ENCODE peak calls at places on chromosomes 5 and 9, in four cellular contexts. B is sigmoid colon, E is lower leg skin, N is HCT116. Y is an unnamed sample.

GRCh38 chr5:80703747-80704146 is 49.0 kb upstream of the DHFR start:
- DNase-seq in N (no peak), E (no peak), B (no peak), Y (no peak)

GRCh38 chr5:132889501-132889900 is 16.0 kb downstream of the LEAP2 start:
- DNase-seq in N (no peak), B (no peak), E (no peak), Y (no peak)

GRCh38 chr5:85814596-85814995 is 803.1 kb upstream of the COX7C start:
- DNase-seq in B (no peak), E (no peak), N (no peak), Y (no peak)

GRCh38 chr5:58775699-58776098 is 192.8 kb downstream of the RAB3C start:
- DNase-seq in N (no peak), E (no peak), B (no peak), Y (no peak)

GRCh38 chr9:68705636-68706578 is 867 bp downstream of the PIP5K1B start:
- DNase-seq in N (no peak), B (peak), E (no peak), Y (peak)

GRCh38 chr9:114232091-114232440 is 76.7 kb downstream of the COL27A1 start:
- DNase-seq in E (no peak), N (no peak), B (no peak), Y (no peak)

GRCh38 chr9:99465231-99465891 is 243.3 kb downstream of the SEC61B start:
- DNase-seq in B (no peak), E (no peak), N (no peak), Y (no peak)

GRCh38 chr5:151153300-151153699 is 4.3 kb downstream of the ANXA6 start:
- DNase-seq in E (no peak), B (no peak), N (no peak), Y (no peak)

GRCh38 chr9:73349476-73349875 is 197.8 kb downstream of the ANXA1 start:
- DNase-seq in N (no peak), B (no peak), E (no peak), Y (no peak)

GRCh38 chr5:139684881-139685749 is 37.0 kb downstream of the CXXC5 start:
- DNase-seq in N (no peak), E (no peak), B (no peak), Y (no peak)

GRCh38 chr9:92875373-92875772 is 2.5 kb downstream of the ZNF484 start:
- DNase-seq in N (no peak), E (no peak), B (no peak), Y (no peak)

GRCh38 chr5:1662559-1663043 is 137.0 kb downstream of the MRPL36 start:
- DNase-seq in B (peak), E (peak), N (no peak), Y (no peak)

GRCh38 chr9:107251756-107252322 is 31.2 kb upstream of the RAD23B start:
- DNase-seq in B (no peak), N (no peak), E (no peak), Y (peak)

GRCh38 chr5:141940695-141941271 is 17.1 kb downstream of the DELE1 start:
- DNase-seq in E (no peak), N (no peak), B (no peak), Y (no peak)

GRCh38 chr5:91136271-91136670 is 246.8 kb downstream of the ARRDC3 start:
- DNase-seq in B (no peak), E (no peak), N (peak), Y (no peak)

GRCh38 chr9:134065720-134066419 is 2.0 kb downstream of the BRD3 start:
- DNase-seq in B (no peak), N (no peak), E (peak), Y (peak)

GRCh38 chr9:97628668-97629067 is 4.5 kb downstream of the TSTD2 start:
- DNase-seq in N (no peak), B (no peak), E (no peak), Y (no peak)

GRCh38 chr9:132181796-132182521 is 20.1 kb downstream of the NTNG2 start:
- DNase-seq in E (no peak), B (no peak), N (no peak), Y (no peak)

GRCh38 chr5:38497946-38498345 is 58.5 kb downstream of the LIFR start:
- DNase-seq in B (no peak), E (no peak), N (peak), Y (no peak)

GRCh38 chr9:123725389-123725788 is 204.5 kb downstream of the DENND1A start:
- DNase-seq in E (no peak), N (no peak), B (peak), Y (no peak)

GRCh38 chr5:1718669-1719068 is 81.0 kb downstream of the MRPL36 start:
- DNase-seq in B (no peak), N (peak), E (no peak), Y (peak)

GRCh38 chr5:5332287-5332686 is 90.2 kb upstream of the ICE1 start:
- DNase-seq in N (no peak), E (no peak), B (no peak), Y (no peak)

GRCh38 chr5:73039082-73039481 is 81.3 kb upstream of the TMEM171 start:
- DNase-seq in B (no peak), E (no peak), N (no peak), Y (no peak)

GRCh38 chr9:137095664-137096517 is 9.1 kb downstream of the MAN1B1 start:
- DNase-seq in B (no peak), N (no peak), E (no peak), Y (no peak)

GRCh38 chr5:163705983-163706771 is 200.8 kb downstream of the MAT2B start:
- DNase-seq in B (no peak), E (no peak), N (no peak), Y (no peak)

GRCh38 chr9:4640027-4640426 is 22.1 kb upstream of the PLPP6 start:
- DNase-seq in E (no peak), B (no peak), N (peak), Y (peak)

GRCh38 chr5:144139586-144139985 is 30.9 kb downstream of the YIPF5 start:
- DNase-seq in N (no peak), B (no peak), E (no peak), Y (no peak)

GRCh38 chr5:60886158-60886557 is 42.1 kb upstream of the ELOVL7 start:
- DNase-seq in B (no peak), E (no peak), N (no peak), Y (no peak)

GRCh38 chr9:5778799-5779198 is 54.1 kb downstream of the ERMP1 start:
- DNase-seq in E (no peak), B (no peak), N (no peak), Y (peak)
- TF ChIP-seq POLR2A in E (no peak), B (no peak), N (no peak), Y (no peak)

GRCh38 chr5:176537608-176538504 is 654 bp upstream of the RNF44 start:
- DNase-seq in B (peak), N (peak), E (peak), Y (peak)
- TF ChIP-seq POLR2A in B (no peak), N (peak), E (no peak), Y (peak)

GRCh38 chr9:129613520-129614175 is 7.3 kb downstream of the C9orf50 start:
- DNase-seq in E (no peak), B (peak), N (no peak), Y (no peak)

GRCh38 chr9:129617167-129617566 is 3.7 kb downstream of the C9orf50 start:
- DNase-seq in E (no peak), N (no peak), B (no peak), Y (no peak)

GRCh38 chr9:129614932-129615331 is 6.0 kb downstream of the C9orf50 start:
- DNase-seq in B (no peak), N (no peak), E (no peak), Y (no peak)

GRCh38 chr9:129612815-129613519 is 7.9 kb downstream of the C9orf50 start:
- DNase-seq in B (peak), N (no peak), E (no peak), Y (no peak)

GRCh38 chr9:129615407-129616285 is 5.3 kb downstream of the C9orf50 start:
- DNase-seq in B (no peak), N (no peak), E (no peak), Y (no peak)
- TF ChIP-seq POLR2A in B (no peak), N (no peak), E (no peak), Y (no peak)

DNA sequence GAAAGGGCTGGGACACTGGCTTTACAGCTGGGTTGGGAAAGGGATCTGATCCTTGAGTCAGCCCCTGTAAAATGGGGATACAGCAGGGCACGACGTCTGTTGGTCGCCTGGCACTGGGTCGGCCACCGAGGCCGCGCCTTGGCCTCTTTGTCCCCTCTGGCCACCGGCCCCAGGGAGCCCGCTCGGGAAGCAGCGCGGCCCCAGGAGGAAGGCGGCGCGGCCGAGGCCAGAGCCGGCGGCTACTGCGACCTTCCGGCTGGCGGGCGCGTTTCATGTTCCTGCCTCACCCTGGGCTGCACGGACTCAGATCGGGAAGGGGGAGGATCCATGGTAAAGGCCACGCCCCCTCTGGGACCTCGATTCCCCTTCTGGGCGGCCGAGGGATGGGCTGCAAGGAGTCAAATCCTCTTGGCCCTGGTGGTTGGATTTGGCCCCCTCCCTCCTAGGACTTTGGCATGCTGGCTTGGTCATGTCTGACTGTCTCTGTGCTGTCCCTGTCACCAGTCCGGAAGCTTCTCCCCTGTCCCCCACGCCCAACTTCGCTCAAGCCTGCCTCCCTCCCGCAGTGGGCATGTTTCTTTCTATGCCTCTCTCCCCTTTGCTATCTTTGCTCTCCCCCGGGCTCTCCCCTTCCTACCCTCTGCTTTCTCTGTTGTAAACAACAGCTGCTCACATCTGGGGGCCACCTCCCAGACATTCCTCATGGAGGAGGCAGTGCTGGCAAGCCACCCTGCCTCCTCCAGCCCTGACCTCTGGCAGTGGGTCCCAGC is 25.8 kb downstream of the FPGS start:
- DNase-seq in B (peak), E (peak), N (peak), Y (peak)
- TF ChIP-seq POLR2A in B (peak), E (no peak), N (peak), Y (no peak)

GRCh38 chr5:119319401-119319800 is 36.4 kb upstream of the TNFAIP8 start:
- DNase-seq in B (no peak), N (no peak), E (no peak), Y (no peak)
- TF ChIP-seq POLR2A in B (no peak), N (no peak), E (no peak), Y (no peak)

GRCh38 chr5:67004730-67005350 is 191.8 kb downstream of the CD180 start:
- DNase-seq in B (no peak), N (no peak), E (no peak), Y (no peak)
- TF ChIP-seq POLR2A in B (no peak), N (no peak), E (no peak), Y (peak)

GRCh38 chr9:89375181-89375760 is 57.0 kb downstream of the SECISBP2 start:
- DNase-seq in N (no peak), E (no peak), B (no peak), Y (peak)
- TF ChIP-seq POLR2A in N (no peak), E (no peak), B (no peak), Y (no peak)